ENCODE peak calls at places on chromosomes 16 and 17, in six cellular contexts. One of them, this sample, is unnamed.

GRCh38 chr16:54097774-54098173 is 188.8 kb downstream of the IRX3 start:
- DNase-seq in effector memory CD4-positive, alpha-beta T cell: no peak
- DNase-seq in ovary: no peak
- DNase-seq in thoracic aorta: no peak
- DNase-seq in heart left ventricle: no peak
- DNase-seq in heart right ventricle: no peak
- DNase-seq in this sample: no peak

GRCh38 chr17:10182785-10183184 is 15.6 kb downstream of the GAS7 start:
- DNase-seq in heart left ventricle: no peak
- DNase-seq in ovary: no peak
- DNase-seq in effector memory CD4-positive, alpha-beta T cell: no peak
- DNase-seq in thoracic aorta: no peak
- DNase-seq in heart right ventricle: no peak
- DNase-seq in this sample: no peak

GRCh38 chr16:70656712-70657263 is 10.4 kb downstream of the IL34 start:
- DNase-seq in thoracic aorta: no peak
- DNase-seq in heart right ventricle: no peak
- DNase-seq in effector memory CD4-positive, alpha-beta T cell: no peak
- DNase-seq in ovary: no peak
- DNase-seq in heart left ventricle: no peak
- DNase-seq in this sample: no peak

GRCh38 chr17:27455914-27456680 is at the start of gene KSR1:
- DNase-seq in heart left ventricle: peak
- DNase-seq in ovary: peak
- DNase-seq in thoracic aorta: peak
- DNase-seq in effector memory CD4-positive, alpha-beta T cell: peak
- DNase-seq in heart right ventricle: peak
- DNase-seq in this sample: peak

GRCh38 chr17:27535975-27536374 is 79.7 kb downstream of the KSR1 start:
- DNase-seq in heart left ventricle: no peak
- DNase-seq in effector memory CD4-positive, alpha-beta T cell: no peak
- DNase-seq in thoracic aorta: no peak
- DNase-seq in ovary: no peak
- DNase-seq in heart right ventricle: no peak
- DNase-seq in this sample: no peak

GRCh38 chr17:19284005-19284959 is 47.1 kb downstream of the EPN2 start:
- DNase-seq in thoracic aorta: no peak
- DNase-seq in heart left ventricle: no peak
- DNase-seq in ovary: no peak
- DNase-seq in effector memory CD4-positive, alpha-beta T cell: no peak
- DNase-seq in heart right ventricle: no peak
- DNase-seq in this sample: no peak

GRCh38 chr16:973366-973765 is 2.6 kb upstream of the LMF1 start:
- DNase-seq in ovary: no peak
- DNase-seq in thoracic aorta: no peak
- DNase-seq in heart right ventricle: no peak
- DNase-seq in heart left ventricle: no peak
- DNase-seq in effector memory CD4-positive, alpha-beta T cell: no peak
- DNase-seq in this sample: no peak

GRCh38 chr16:50195276-50195675 is 42.2 kb downstream of the TENT4B start:
- DNase-seq in heart left ventricle: no peak
- DNase-seq in thoracic aorta: no peak
- DNase-seq in heart right ventricle: no peak
- DNase-seq in effector memory CD4-positive, alpha-beta T cell: no peak
- DNase-seq in ovary: no peak
- DNase-seq in this sample: peak

GRCh38 chr16:28984619-28985135 is at the start of gene LAT:
- DNase-seq in thoracic aorta: no peak
- DNase-seq in heart right ventricle: no peak
- DNase-seq in effector memory CD4-positive, alpha-beta T cell: peak
- DNase-seq in heart left ventricle: no peak
- DNase-seq in ovary: no peak
- DNase-seq in this sample: no peak

GRCh38 chr16:7745321-7745720 is 412.7 kb downstream of the RBFOX1 start:
- DNase-seq in effector memory CD4-positive, alpha-beta T cell: no peak
- DNase-seq in thoracic aorta: no peak
- DNase-seq in heart right ventricle: no peak
- DNase-seq in heart left ventricle: no peak
- DNase-seq in ovary: no peak
- DNase-seq in this sample: no peak

GRCh38 chr17:27570578-27570914 is 60.4 kb upstream of the LGALS9 start:
- DNase-seq in heart right ventricle: no peak
- DNase-seq in effector memory CD4-positive, alpha-beta T cell: no peak
- DNase-seq in ovary: no peak
- DNase-seq in heart left ventricle: no peak
- DNase-seq in thoracic aorta: no peak
- DNase-seq in this sample: no peak

GRCh38 chr16:1414532-1415265 is at the start of gene UNKL:
- DNase-seq in thoracic aorta: no peak
- DNase-seq in heart right ventricle: peak
- DNase-seq in heart left ventricle: peak
- DNase-seq in effector memory CD4-positive, alpha-beta T cell: peak
- DNase-seq in ovary: peak
- DNase-seq in this sample: peak

GRCh38 chr16:70713781-70714180 is 27.9 kb upstream of the MTSS2 start:
- DNase-seq in ovary: no peak
- DNase-seq in heart right ventricle: no peak
- DNase-seq in effector memory CD4-positive, alpha-beta T cell: no peak
- DNase-seq in heart left ventricle: no peak
- DNase-seq in thoracic aorta: no peak
- DNase-seq in this sample: no peak

GRCh38 chr17:47785538-47786123 is 36.0 kb downstream of the OSBPL7 start:
- DNase-seq in thoracic aorta: no peak
- DNase-seq in effector memory CD4-positive, alpha-beta T cell: no peak
- DNase-seq in ovary: no peak
- DNase-seq in heart right ventricle: no peak
- DNase-seq in heart left ventricle: no peak
- DNase-seq in this sample: peak

GRCh38 chr16:81821422-81822128 is 42.5 kb downstream of the PLCG2 start:
- DNase-seq in heart right ventricle: no peak
- DNase-seq in heart left ventricle: no peak
- DNase-seq in thoracic aorta: no peak
- DNase-seq in effector memory CD4-positive, alpha-beta T cell: no peak
- DNase-seq in ovary: no peak
- DNase-seq in this sample: no peak

GRCh38 chr16:78461496-78461938 is 362.1 kb downstream of the WWOX start:
- DNase-seq in heart right ventricle: no peak
- DNase-seq in thoracic aorta: no peak
- DNase-seq in ovary: no peak
- DNase-seq in heart left ventricle: no peak
- DNase-seq in effector memory CD4-positive, alpha-beta T cell: no peak
- DNase-seq in this sample: peak

GRCh38 chr16:68379472-68380347 is 68.6 kb downstream of the SMPD3 start:
- DNase-seq in effector memory CD4-positive, alpha-beta T cell: no peak
- DNase-seq in heart left ventricle: no peak
- DNase-seq in ovary: no peak
- DNase-seq in thoracic aorta: no peak
- DNase-seq in heart right ventricle: no peak
- DNase-seq in this sample: no peak

GRCh38 chr17:10197721-10198508 is 491 bp downstream of the GAS7 start:
- DNase-seq in ovary: peak
- DNase-seq in effector memory CD4-positive, alpha-beta T cell: no peak
- DNase-seq in thoracic aorta: no peak
- DNase-seq in heart left ventricle: no peak
- DNase-seq in heart right ventricle: peak
- DNase-seq in this sample: peak

GRCh38 chr16:84044108-84044488 is 1.5 kb upstream of the SLC38A8 start:
- DNase-seq in thoracic aorta: no peak
- DNase-seq in heart right ventricle: no peak
- DNase-seq in heart left ventricle: no peak
- DNase-seq in effector memory CD4-positive, alpha-beta T cell: no peak
- DNase-seq in ovary: no peak
- DNase-seq in this sample: peak

GRCh38 chr16:3776316-3776715 is 59.0 kb upstream of the TRAP1 start:
- DNase-seq in heart right ventricle: no peak
- DNase-seq in heart left ventricle: no peak
- DNase-seq in ovary: no peak
- DNase-seq in effector memory CD4-positive, alpha-beta T cell: no peak
- DNase-seq in thoracic aorta: no peak
- DNase-seq in this sample: no peak

GRCh38 chr16:66296591-66296990 is 69.9 kb upstream of the CDH5 start:
- DNase-seq in heart left ventricle: no peak
- DNase-seq in thoracic aorta: no peak
- DNase-seq in effector memory CD4-positive, alpha-beta T cell: no peak
- DNase-seq in ovary: no peak
- DNase-seq in heart right ventricle: no peak
- DNase-seq in this sample: no peak

GRCh38 chr17:57045868-57046671 is 39.0 kb upstream of the AKAP1 start:
- DNase-seq in thoracic aorta: no peak
- DNase-seq in heart right ventricle: no peak
- DNase-seq in ovary: no peak
- DNase-seq in heart left ventricle: no peak
- DNase-seq in effector memory CD4-positive, alpha-beta T cell: no peak
- DNase-seq in this sample: no peak

GRCh38 chr17:74757931-74758845 is 9.8 kb downstream of the NHERF1 start:
- DNase-seq in ovary: no peak
- DNase-seq in heart left ventricle: no peak
- DNase-seq in effector memory CD4-positive, alpha-beta T cell: no peak
- DNase-seq in heart right ventricle: no peak
- DNase-seq in thoracic aorta: no peak
- DNase-seq in this sample: no peak

GRCh38 chr17:2034157-2034556 is 4.2 kb downstream of the DPH1 start:
- DNase-seq in effector memory CD4-positive, alpha-beta T cell: no peak
- DNase-seq in heart left ventricle: no peak
- DNase-seq in ovary: no peak
- DNase-seq in thoracic aorta: no peak
- DNase-seq in heart right ventricle: no peak
- DNase-seq in this sample: no peak

GRCh38 chr16:67661101-67661661 is 421 bp downstream of the PARD6A start:
- DNase-seq in ovary: no peak
- DNase-seq in thoracic aorta: no peak
- DNase-seq in effector memory CD4-positive, alpha-beta T cell: no peak
- DNase-seq in heart right ventricle: no peak
- DNase-seq in heart left ventricle: no peak
- DNase-seq in this sample: peak

GRCh38 chr17:42566215-42566872 is 556 bp upstream of the MLX start:
- DNase-seq in thoracic aorta: no peak
- DNase-seq in effector memory CD4-positive, alpha-beta T cell: no peak
- DNase-seq in ovary: no peak
- DNase-seq in heart left ventricle: no peak
- DNase-seq in heart right ventricle: no peak
- DNase-seq in this sample: no peak
- H3K4me3 ChIP-seq in thoracic aorta: peak
- H3K4me3 ChIP-seq in effector memory CD4-positive, alpha-beta T cell: peak
- H3K4me3 ChIP-seq in ovary: peak
- H3K4me3 ChIP-seq in heart left ventricle: peak
- H3K4me3 ChIP-seq in heart right ventricle: peak
- H3K4me3 ChIP-seq in this sample: peak

DNA sequence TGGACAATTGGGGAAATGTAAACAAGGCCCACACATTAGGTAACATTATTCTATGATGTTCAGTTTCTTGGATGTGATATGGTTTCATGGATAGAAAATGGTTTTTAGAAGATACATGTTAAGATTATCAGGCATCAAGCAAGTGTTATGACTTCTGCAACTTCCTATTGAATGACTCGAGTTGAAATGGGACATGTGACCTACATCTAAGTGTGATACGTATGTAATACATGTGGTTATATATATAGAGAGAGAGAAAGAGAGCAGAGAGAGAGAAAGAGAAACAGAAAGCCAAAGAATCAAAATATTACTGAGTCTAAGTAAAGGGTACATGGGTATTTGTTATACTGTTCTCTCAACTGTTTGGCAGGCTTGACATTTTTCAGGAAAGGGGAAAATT is 1.7 kb downstream of the TMEM170A start:
- DNase-seq in thoracic aorta: no peak
- DNase-seq in effector memory CD4-positive, alpha-beta T cell: no peak
- DNase-seq in heart right ventricle: no peak
- DNase-seq in ovary: no peak
- DNase-seq in heart left ventricle: no peak
- DNase-seq in this sample: no peak
- H3K4me3 ChIP-seq in thoracic aorta: peak
- H3K4me3 ChIP-seq in effector memory CD4-positive, alpha-beta T cell: peak
- H3K4me3 ChIP-seq in heart right ventricle: peak
- H3K4me3 ChIP-seq in ovary: peak
- H3K4me3 ChIP-seq in heart left ventricle: peak
- H3K4me3 ChIP-seq in this sample: no peak

GRCh38 chr17:73343168-73343634 is 31.4 kb upstream of the CDC42EP4 start:
- DNase-seq in effector memory CD4-positive, alpha-beta T cell: no peak
- DNase-seq in ovary: peak
- DNase-seq in thoracic aorta: no peak
- DNase-seq in heart right ventricle: peak
- DNase-seq in heart left ventricle: peak
- DNase-seq in this sample: peak
- H3K4me3 ChIP-seq in effector memory CD4-positive, alpha-beta T cell: no peak
- H3K4me3 ChIP-seq in ovary: peak
- H3K4me3 ChIP-seq in thoracic aorta: peak
- H3K4me3 ChIP-seq in heart right ventricle: peak
- H3K4me3 ChIP-seq in heart left ventricle: peak
- H3K4me3 ChIP-seq in this sample: peak

GRCh38 chr17:21452377-21453143 is 76.4 kb downstream of the KCNJ12 start:
- DNase-seq in effector memory CD4-positive, alpha-beta T cell: no peak
- DNase-seq in thoracic aorta: no peak
- DNase-seq in heart left ventricle: peak
- DNase-seq in heart right ventricle: peak
- DNase-seq in ovary: no peak
- DNase-seq in this sample: peak
- H3K4me3 ChIP-seq in effector memory CD4-positive, alpha-beta T cell: peak
- H3K4me3 ChIP-seq in thoracic aorta: peak
- H3K4me3 ChIP-seq in heart left ventricle: peak
- H3K4me3 ChIP-seq in heart right ventricle: peak
- H3K4me3 ChIP-seq in ovary: no peak
- H3K4me3 ChIP-seq in this sample: peak